ENCODE peak calls at places on chromosomes 6 and 20, in nine cellular contexts. One of them, this sample, is unnamed.
A peak's percentile ranks its signal among the peaks of the same experiment; 100 is the strongest.

GRCh38 chr6:148885154-148885870 is 138.5 kb downstream of the UST start:
- DNase-seq in psoas muscle: no peak
- DNase-seq in IMR-90: peak; percentile 91
- DNase-seq in RWPE2: no peak
- DNase-seq in GM23338: no peak
- DNase-seq in K562: no peak
- DNase-seq in HepG2: no peak
- DNase-seq in stomach: no peak
- DNase-seq in ovary: no peak
- DNase-seq in this sample: no peak

GRCh38 chr6:62150048-62150663 is 135.9 kb downstream of the KHDRBS2 start:
- DNase-seq in psoas muscle: no peak
- DNase-seq in IMR-90: peak; percentile 0
- DNase-seq in RWPE2: no peak
- DNase-seq in GM23338: peak; percentile 67
- DNase-seq in K562: peak; percentile 28
- DNase-seq in HepG2: peak; percentile 72
- DNase-seq in stomach: no peak
- DNase-seq in ovary: no peak
- DNase-seq in this sample: peak; percentile 41

GRCh38 chr20:50329981-50330503 is 139.4 kb downstream of the CEBPB start:
- DNase-seq in psoas muscle: no peak
- DNase-seq in IMR-90: no peak
- DNase-seq in RWPE2: peak; percentile 41
- DNase-seq in GM23338: no peak
- DNase-seq in K562: no peak
- DNase-seq in HepG2: no peak
- DNase-seq in stomach: no peak
- DNase-seq in ovary: peak; percentile 7
- DNase-seq in this sample: no peak

GRCh38 chr6:11999245-11999644 is 12.9 kb upstream of the HIVEP1 start:
- DNase-seq in psoas muscle: no peak
- DNase-seq in IMR-90: peak; percentile 71
- DNase-seq in RWPE2: no peak
- DNase-seq in GM23338: no peak
- DNase-seq in K562: no peak
- DNase-seq in HepG2: no peak
- DNase-seq in stomach: no peak
- DNase-seq in ovary: no peak
- DNase-seq in this sample: no peak

GRCh38 chr6:4682431-4683159 is 93.6 kb upstream of the CDYL start:
- DNase-seq in psoas muscle: no peak
- DNase-seq in IMR-90: no peak
- DNase-seq in RWPE2: no peak
- DNase-seq in GM23338: no peak
- DNase-seq in K562: no peak
- DNase-seq in HepG2: no peak
- DNase-seq in stomach: no peak
- DNase-seq in ovary: no peak
- DNase-seq in this sample: no peak

GRCh38 chr6:148530394-148530923 is 187.8 kb downstream of the SASH1 start:
- DNase-seq in psoas muscle: no peak
- DNase-seq in IMR-90: peak; percentile 98
- DNase-seq in RWPE2: no peak
- DNase-seq in GM23338: peak; percentile 56
- DNase-seq in K562: peak; percentile 44
- DNase-seq in HepG2: no peak
- DNase-seq in stomach: no peak
- DNase-seq in ovary: no peak
- DNase-seq in this sample: no peak

GRCh38 chr20:48149887-48150286 is 364.6 kb upstream of the SULF2 start:
- DNase-seq in psoas muscle: no peak
- DNase-seq in IMR-90: no peak
- DNase-seq in RWPE2: no peak
- DNase-seq in GM23338: no peak
- DNase-seq in K562: no peak
- DNase-seq in HepG2: no peak
- DNase-seq in stomach: no peak
- DNase-seq in ovary: peak; percentile 11
- DNase-seq in this sample: no peak

GRCh38 chr6:126064257-126064993 is 78.1 kb downstream of the TRMT11 start:
- DNase-seq in psoas muscle: no peak
- DNase-seq in IMR-90: peak; percentile 39
- DNase-seq in RWPE2: no peak
- DNase-seq in GM23338: no peak
- DNase-seq in K562: no peak
- DNase-seq in HepG2: no peak
- DNase-seq in stomach: no peak
- DNase-seq in ovary: no peak
- DNase-seq in this sample: no peak

GRCh38 chr6:3484240-3484639 is 27.4 kb upstream of the SLC22A23 start:
- DNase-seq in psoas muscle: no peak
- DNase-seq in IMR-90: peak; percentile 49
- DNase-seq in RWPE2: no peak
- DNase-seq in GM23338: no peak
- DNase-seq in K562: no peak
- DNase-seq in HepG2: no peak
- DNase-seq in stomach: no peak
- DNase-seq in ovary: no peak
- DNase-seq in this sample: no peak

GRCh38 chr6:157761331-157761921 is 61.6 kb upstream of the SNX9 start:
- DNase-seq in psoas muscle: no peak
- DNase-seq in IMR-90: peak; percentile 76
- DNase-seq in RWPE2: no peak
- DNase-seq in GM23338: no peak
- DNase-seq in K562: no peak
- DNase-seq in HepG2: no peak
- DNase-seq in stomach: no peak
- DNase-seq in ovary: no peak
- DNase-seq in this sample: no peak

GRCh38 chr20:46142124-46142523 is 24.0 kb downstream of the CD40 start:
- DNase-seq in psoas muscle: no peak
- DNase-seq in IMR-90: no peak
- DNase-seq in RWPE2: no peak
- DNase-seq in GM23338: no peak
- DNase-seq in K562: no peak
- DNase-seq in HepG2: no peak
- DNase-seq in stomach: no peak
- DNase-seq in ovary: no peak
- DNase-seq in this sample: no peak

GRCh38 chr6:10398439-10399218 is 16.2 kb downstream of the TFAP2A start:
- DNase-seq in psoas muscle: no peak
- DNase-seq in IMR-90: no peak
- DNase-seq in RWPE2: no peak
- DNase-seq in GM23338: peak; percentile 49
- DNase-seq in K562: no peak
- DNase-seq in HepG2: no peak
- DNase-seq in stomach: no peak
- DNase-seq in ovary: no peak
- DNase-seq in this sample: no peak

GRCh38 chr6:82410151-82410621 is 46.6 kb downstream of the TPBG start:
- DNase-seq in psoas muscle: no peak
- DNase-seq in IMR-90: peak; percentile 54
- DNase-seq in RWPE2: no peak
- DNase-seq in GM23338: no peak
- DNase-seq in K562: no peak
- DNase-seq in HepG2: no peak
- DNase-seq in stomach: no peak
- DNase-seq in ovary: no peak
- DNase-seq in this sample: no peak

GRCh38 chr6:30452736-30453507 is 36.4 kb upstream of the HLA-E start:
- DNase-seq in psoas muscle: no peak
- DNase-seq in IMR-90: no peak
- DNase-seq in RWPE2: no peak
- DNase-seq in GM23338: peak; percentile 5
- DNase-seq in K562: no peak
- DNase-seq in HepG2: no peak
- DNase-seq in stomach: no peak
- DNase-seq in ovary: no peak
- DNase-seq in this sample: no peak

GRCh38 chr6:47672816-47673215 is 25.6 kb upstream of the ADGRF4 start:
- DNase-seq in psoas muscle: no peak
- DNase-seq in IMR-90: no peak
- DNase-seq in RWPE2: no peak
- DNase-seq in GM23338: no peak
- DNase-seq in K562: no peak
- DNase-seq in HepG2: no peak
- DNase-seq in stomach: no peak
- DNase-seq in ovary: no peak
- DNase-seq in this sample: no peak

GRCh38 chr6:13194852-13195251 is 133.5 kb downstream of the TBC1D7 start:
- DNase-seq in psoas muscle: no peak
- DNase-seq in IMR-90: peak; percentile 65
- DNase-seq in RWPE2: no peak
- DNase-seq in GM23338: peak; percentile 80
- DNase-seq in K562: peak; percentile 59
- DNase-seq in HepG2: peak; percentile 64
- DNase-seq in stomach: peak; percentile 40
- DNase-seq in ovary: peak; percentile 36
- DNase-seq in this sample: peak; percentile 40

GRCh38 chr20:58213112-58213511 is 15.3 kb downstream of the ANKRD60 start:
- DNase-seq in psoas muscle: no peak
- DNase-seq in IMR-90: no peak
- DNase-seq in RWPE2: peak; percentile 51
- DNase-seq in GM23338: no peak
- DNase-seq in K562: no peak
- DNase-seq in HepG2: no peak
- DNase-seq in stomach: no peak
- DNase-seq in ovary: no peak
- DNase-seq in this sample: no peak
- TF ChIP-seq CTCF in psoas muscle: no peak
- TF ChIP-seq CTCF in IMR-90: peak; percentile 21
- TF ChIP-seq CTCF in RWPE2: peak; percentile 45
- TF ChIP-seq CTCF in GM23338: no peak
- TF ChIP-seq CTCF in K562: no peak
- TF ChIP-seq CTCF in HepG2: peak; percentile 19
- TF ChIP-seq CTCF in stomach: no peak
- TF ChIP-seq CTCF in ovary: no peak
- TF ChIP-seq CTCF in this sample: no peak

DNA sequence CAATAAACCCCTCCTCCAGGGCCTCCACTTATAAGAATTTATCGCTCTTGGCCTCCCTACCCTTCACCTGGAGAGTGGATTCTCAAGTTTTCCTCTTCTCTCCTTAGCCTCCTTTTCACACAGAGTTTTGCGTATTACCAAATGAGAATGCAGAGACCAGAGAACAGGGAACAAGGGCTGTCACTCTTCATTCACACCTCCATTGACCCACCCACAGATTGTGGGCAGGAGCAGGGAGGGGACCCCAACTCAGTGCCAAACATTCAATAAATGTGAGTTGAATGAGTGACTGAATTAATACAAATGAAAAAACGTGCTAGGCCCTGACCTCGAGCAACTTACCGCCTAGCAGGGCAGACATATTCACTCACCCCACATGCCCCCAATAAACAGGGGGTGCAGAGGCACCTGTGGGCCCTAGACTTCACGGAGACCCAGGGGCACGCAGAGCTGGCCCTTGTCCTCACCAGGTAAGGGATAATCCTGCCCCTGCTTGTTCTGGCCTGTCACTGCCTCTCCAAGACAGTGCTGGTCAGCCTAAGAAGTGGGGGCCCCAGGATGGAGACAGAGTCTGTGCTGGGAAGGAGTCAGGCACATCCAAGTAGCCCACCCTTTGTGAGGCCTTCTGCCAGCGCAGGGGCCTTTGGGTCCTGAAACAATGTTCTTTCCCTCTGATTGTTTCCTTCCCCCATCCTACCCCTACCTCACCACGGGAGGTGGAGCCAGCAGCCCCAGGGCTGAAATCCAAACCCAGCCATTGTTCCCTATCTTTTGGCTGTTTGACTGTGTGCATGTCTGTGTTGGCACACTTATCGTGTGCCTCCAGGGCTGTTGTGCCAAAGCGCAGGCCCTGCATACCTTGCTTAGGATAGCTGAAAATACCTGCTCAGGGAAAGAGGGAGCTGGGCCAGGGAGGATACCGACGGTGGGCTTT is 8.4 kb upstream of the TJAP1 start:
- DNase-seq in psoas muscle: no peak
- DNase-seq in IMR-90: no peak
- DNase-seq in RWPE2: no peak
- DNase-seq in GM23338: peak; percentile 20
- DNase-seq in K562: no peak
- DNase-seq in HepG2: no peak
- DNase-seq in stomach: peak; percentile 80
- DNase-seq in ovary: no peak
- DNase-seq in this sample: no peak
- H3K27ac ChIP-seq in psoas muscle: no peak overlapping the region
- H3K27ac ChIP-seq in IMR-90: no peak overlapping the region
- H3K27ac ChIP-seq in RWPE2: no peak overlapping the region
- H3K27ac ChIP-seq in GM23338: no peak overlapping the region
- H3K27ac ChIP-seq in K562: no peak overlapping the region
- H3K27ac ChIP-seq in HepG2: no peak overlapping the region
- H3K27ac ChIP-seq in stomach: peak overlapping the region; percentile 27
- H3K27ac ChIP-seq in ovary: no peak overlapping the region
- H3K27ac ChIP-seq in this sample: no peak overlapping the region

DNA sequence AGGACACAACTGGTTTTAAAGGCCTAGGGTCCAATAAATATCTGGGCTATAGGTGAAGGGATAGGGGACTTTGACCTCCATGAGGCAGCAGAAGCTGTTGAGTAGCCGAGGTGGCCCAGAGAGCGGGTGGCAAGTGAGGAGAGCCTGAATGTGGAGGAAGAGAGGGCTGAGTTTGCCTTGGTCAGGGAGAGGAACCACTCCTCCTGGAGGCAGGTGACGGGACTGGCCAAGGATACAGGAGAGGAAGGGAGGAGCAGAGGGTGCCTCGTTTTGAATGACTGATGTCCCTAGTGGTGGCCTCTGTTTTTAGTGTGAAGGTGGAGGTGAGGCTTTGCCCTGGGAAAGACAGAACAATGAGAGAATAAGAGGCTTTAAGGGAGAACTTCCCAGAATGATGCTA is 19.1 kb upstream of the AAR2 start:
- DNase-seq in psoas muscle: no peak
- DNase-seq in IMR-90: no peak
- DNase-seq in RWPE2: peak; percentile 73
- DNase-seq in GM23338: peak; percentile 91
- DNase-seq in K562: peak; percentile 76
- DNase-seq in HepG2: peak; percentile 70
- DNase-seq in stomach: no peak
- DNase-seq in ovary: no peak
- DNase-seq in this sample: no peak
- TF ChIP-seq CTCF in psoas muscle: no peak
- TF ChIP-seq CTCF in IMR-90: no peak
- TF ChIP-seq CTCF in RWPE2: peak; percentile 22
- TF ChIP-seq CTCF in GM23338: peak; percentile 70
- TF ChIP-seq CTCF in K562: peak; percentile 57
- TF ChIP-seq CTCF in HepG2: peak; percentile 40
- TF ChIP-seq CTCF in stomach: no peak
- TF ChIP-seq CTCF in ovary: no peak
- TF ChIP-seq CTCF in this sample: no peak

DNA sequence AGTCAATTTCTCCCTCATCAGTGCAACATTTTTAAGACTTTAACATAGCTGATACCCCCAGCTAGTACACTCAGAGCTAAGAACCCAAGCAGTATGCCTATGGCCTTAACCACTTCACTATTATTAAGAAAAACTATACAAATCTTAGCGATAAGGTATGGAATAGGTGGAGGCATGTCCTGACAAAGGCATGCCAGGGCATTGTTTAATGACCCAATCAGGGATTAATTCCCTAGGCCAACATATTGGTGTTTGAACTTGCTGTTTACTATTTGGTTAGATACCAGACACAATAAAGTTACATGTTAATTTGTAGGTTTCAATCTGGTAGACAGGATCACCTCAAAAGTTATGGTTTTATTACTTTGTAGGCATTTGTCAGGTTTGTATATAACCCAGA is 93.1 kb downstream of the ARMC2 start:
- DNase-seq in psoas muscle: no peak
- DNase-seq in IMR-90: no peak
- DNase-seq in RWPE2: no peak
- DNase-seq in GM23338: no peak
- DNase-seq in K562: no peak
- DNase-seq in HepG2: no peak
- DNase-seq in stomach: no peak
- DNase-seq in ovary: no peak
- DNase-seq in this sample: no peak
- H3K27ac ChIP-seq in psoas muscle: peak overlapping the region; percentile 78
- H3K27ac ChIP-seq in IMR-90: no peak overlapping the region
- H3K27ac ChIP-seq in RWPE2: no peak overlapping the region
- H3K27ac ChIP-seq in GM23338: no peak overlapping the region
- H3K27ac ChIP-seq in K562: no peak overlapping the region
- H3K27ac ChIP-seq in HepG2: no peak overlapping the region
- H3K27ac ChIP-seq in stomach: no peak overlapping the region
- H3K27ac ChIP-seq in ovary: no peak overlapping the region
- H3K27ac ChIP-seq in this sample: no peak overlapping the region

This sample was measured in adrenal gland.